ENCODE peak calls at places on chromosomes 7 and 10, in eight cellular contexts. One of them, this sample, is unnamed.
A peak's percentile ranks its signal among the peaks of the same experiment; 100 is the strongest.

GRCh38 chr10:60607409-60607808 is 170.9 kb upstream of the CDK1 start:
- DNase-seq in right lobe of liver: no peak
- DNase-seq in cerebellum: peak; percentile 4
- DNase-seq in SK-MEL-5: no peak
- DNase-seq in WTC11: no peak
- DNase-seq in activated T-helper 1 cell treated with Interleukin-2 at 50 U/mL for 16 hours: no peak
- DNase-seq in stimulated activated CD8-positive, alpha-beta memory T cell treated with anti-CD3 and anti-CD28 coated beads, Interleukin-15, amount 100 ng/mL, for 4 hours: no peak
- DNase-seq in posterior cingulate gyrus: no peak
- DNase-seq in this sample: no peak

GRCh38 chr7:157431173-157431950 is 94.6 kb downstream of the DNAJB6 start:
- DNase-seq in right lobe of liver: no peak
- DNase-seq in cerebellum: no peak
- DNase-seq in SK-MEL-5: no peak
- DNase-seq in WTC11: no peak
- DNase-seq in activated T-helper 1 cell treated with Interleukin-2 at 50 U/mL for 16 hours: no peak
- DNase-seq in stimulated activated CD8-positive, alpha-beta memory T cell treated with anti-CD3 and anti-CD28 coated beads, Interleukin-15, amount 100 ng/mL, for 4 hours: no peak
- DNase-seq in posterior cingulate gyrus: no peak
- DNase-seq in this sample: no peak

GRCh38 chr10:61822781-61823230 is 78.7 kb upstream of the ARID5B start:
- DNase-seq in right lobe of liver: no peak
- DNase-seq in cerebellum: no peak
- DNase-seq in SK-MEL-5: no peak
- DNase-seq in WTC11: no peak
- DNase-seq in activated T-helper 1 cell treated with Interleukin-2 at 50 U/mL for 16 hours: no peak
- DNase-seq in stimulated activated CD8-positive, alpha-beta memory T cell treated with anti-CD3 and anti-CD28 coated beads, Interleukin-15, amount 100 ng/mL, for 4 hours: no peak
- DNase-seq in posterior cingulate gyrus: no peak
- DNase-seq in this sample: no peak

GRCh38 chr7:103691291-103691690 is 245.3 kb upstream of the SLC26A5 start:
- DNase-seq in right lobe of liver: no peak
- DNase-seq in cerebellum: no peak
- DNase-seq in SK-MEL-5: no peak
- DNase-seq in WTC11: no peak
- DNase-seq in activated T-helper 1 cell treated with Interleukin-2 at 50 U/mL for 16 hours: no peak
- DNase-seq in stimulated activated CD8-positive, alpha-beta memory T cell treated with anti-CD3 and anti-CD28 coated beads, Interleukin-15, amount 100 ng/mL, for 4 hours: no peak
- DNase-seq in posterior cingulate gyrus: no peak
- DNase-seq in this sample: no peak

GRCh38 chr7:100220833-100221718 is 1.3 kb downstream of the PVRIG start:
- DNase-seq in right lobe of liver: no peak
- DNase-seq in cerebellum: no peak
- DNase-seq in SK-MEL-5: no peak
- DNase-seq in WTC11: no peak
- DNase-seq in activated T-helper 1 cell treated with Interleukin-2 at 50 U/mL for 16 hours: peak; percentile 70
- DNase-seq in stimulated activated CD8-positive, alpha-beta memory T cell treated with anti-CD3 and anti-CD28 coated beads, Interleukin-15, amount 100 ng/mL, for 4 hours: peak; percentile 50
- DNase-seq in posterior cingulate gyrus: no peak
- DNase-seq in this sample: no peak

GRCh38 chr10:100022403-100022802 is 12.7 kb upstream of the DNMBP start:
- DNase-seq in right lobe of liver: no peak
- DNase-seq in cerebellum: no peak
- DNase-seq in SK-MEL-5: no peak
- DNase-seq in WTC11: no peak
- DNase-seq in activated T-helper 1 cell treated with Interleukin-2 at 50 U/mL for 16 hours: no peak
- DNase-seq in stimulated activated CD8-positive, alpha-beta memory T cell treated with anti-CD3 and anti-CD28 coated beads, Interleukin-15, amount 100 ng/mL, for 4 hours: no peak
- DNase-seq in posterior cingulate gyrus: no peak
- DNase-seq in this sample: no peak

GRCh38 chr7:26648429-26649015 is 215.9 kb downstream of the SKAP2 start:
- DNase-seq in right lobe of liver: no peak
- DNase-seq in cerebellum: no peak
- DNase-seq in SK-MEL-5: no peak
- DNase-seq in WTC11: no peak
- DNase-seq in activated T-helper 1 cell treated with Interleukin-2 at 50 U/mL for 16 hours: no peak
- DNase-seq in stimulated activated CD8-positive, alpha-beta memory T cell treated with anti-CD3 and anti-CD28 coated beads, Interleukin-15, amount 100 ng/mL, for 4 hours: no peak
- DNase-seq in posterior cingulate gyrus: no peak
- DNase-seq in this sample: no peak

GRCh38 chr7:76514926-76515325 is 4.6 kb downstream of the UPK3B start:
- DNase-seq in right lobe of liver: no peak
- DNase-seq in cerebellum: no peak
- DNase-seq in SK-MEL-5: no peak
- DNase-seq in WTC11: no peak
- DNase-seq in activated T-helper 1 cell treated with Interleukin-2 at 50 U/mL for 16 hours: no peak
- DNase-seq in stimulated activated CD8-positive, alpha-beta memory T cell treated with anti-CD3 and anti-CD28 coated beads, Interleukin-15, amount 100 ng/mL, for 4 hours: no peak
- DNase-seq in posterior cingulate gyrus: no peak
- DNase-seq in this sample: no peak

GRCh38 chr7:55194522-55194921 is 170.6 kb upstream of the LANCL2 start:
- DNase-seq in right lobe of liver: no peak
- DNase-seq in cerebellum: peak; percentile 50
- DNase-seq in SK-MEL-5: no peak
- DNase-seq in WTC11: no peak
- DNase-seq in activated T-helper 1 cell treated with Interleukin-2 at 50 U/mL for 16 hours: no peak
- DNase-seq in stimulated activated CD8-positive, alpha-beta memory T cell treated with anti-CD3 and anti-CD28 coated beads, Interleukin-15, amount 100 ng/mL, for 4 hours: no peak
- DNase-seq in posterior cingulate gyrus: no peak
- DNase-seq in this sample: no peak

GRCh38 chr10:119663866-119664698 is 12.9 kb downstream of the BAG3 start:
- DNase-seq in right lobe of liver: no peak
- DNase-seq in cerebellum: no peak
- DNase-seq in SK-MEL-5: no peak
- DNase-seq in WTC11: no peak
- DNase-seq in activated T-helper 1 cell treated with Interleukin-2 at 50 U/mL for 16 hours: peak; percentile 32
- DNase-seq in stimulated activated CD8-positive, alpha-beta memory T cell treated with anti-CD3 and anti-CD28 coated beads, Interleukin-15, amount 100 ng/mL, for 4 hours: no peak
- DNase-seq in posterior cingulate gyrus: no peak
- DNase-seq in this sample: no peak

GRCh38 chr10:129057856-129058663 is 409.0 kb upstream of the MGMT start:
- DNase-seq in right lobe of liver: no peak
- DNase-seq in cerebellum: no peak
- DNase-seq in SK-MEL-5: no peak
- DNase-seq in WTC11: no peak
- DNase-seq in activated T-helper 1 cell treated with Interleukin-2 at 50 U/mL for 16 hours: no peak
- DNase-seq in stimulated activated CD8-positive, alpha-beta memory T cell treated with anti-CD3 and anti-CD28 coated beads, Interleukin-15, amount 100 ng/mL, for 4 hours: no peak
- DNase-seq in posterior cingulate gyrus: no peak
- DNase-seq in this sample: no peak

GRCh38 chr10:61643316-61643751 is 19.4 kb upstream of the CABCOCO1 start:
- DNase-seq in right lobe of liver: no peak
- DNase-seq in cerebellum: no peak
- DNase-seq in SK-MEL-5: no peak
- DNase-seq in WTC11: no peak
- DNase-seq in activated T-helper 1 cell treated with Interleukin-2 at 50 U/mL for 16 hours: no peak
- DNase-seq in stimulated activated CD8-positive, alpha-beta memory T cell treated with anti-CD3 and anti-CD28 coated beads, Interleukin-15, amount 100 ng/mL, for 4 hours: no peak
- DNase-seq in posterior cingulate gyrus: no peak
- DNase-seq in this sample: no peak

GRCh38 chr10:71784679-71785272 is 11.5 kb upstream of the VSIR start:
- DNase-seq in right lobe of liver: no peak
- DNase-seq in cerebellum: no peak
- DNase-seq in SK-MEL-5: no peak
- DNase-seq in WTC11: no peak
- DNase-seq in activated T-helper 1 cell treated with Interleukin-2 at 50 U/mL for 16 hours: no peak
- DNase-seq in stimulated activated CD8-positive, alpha-beta memory T cell treated with anti-CD3 and anti-CD28 coated beads, Interleukin-15, amount 100 ng/mL, for 4 hours: no peak
- DNase-seq in posterior cingulate gyrus: no peak
- DNase-seq in this sample: no peak

GRCh38 chr10:102342958-102343357 is 52.5 kb upstream of the NFKB2 start:
- DNase-seq in right lobe of liver: no peak
- DNase-seq in cerebellum: no peak
- DNase-seq in SK-MEL-5: no peak
- DNase-seq in WTC11: no peak
- DNase-seq in activated T-helper 1 cell treated with Interleukin-2 at 50 U/mL for 16 hours: no peak
- DNase-seq in stimulated activated CD8-positive, alpha-beta memory T cell treated with anti-CD3 and anti-CD28 coated beads, Interleukin-15, amount 100 ng/mL, for 4 hours: no peak
- DNase-seq in posterior cingulate gyrus: no peak
- DNase-seq in this sample: no peak

GRCh38 chr10:42872865-42873435 is 90.4 kb downstream of the BMS1 start:
- DNase-seq in right lobe of liver: no peak
- DNase-seq in cerebellum: no peak
- DNase-seq in SK-MEL-5: no peak
- DNase-seq in WTC11: no peak
- DNase-seq in activated T-helper 1 cell treated with Interleukin-2 at 50 U/mL for 16 hours: no peak
- DNase-seq in stimulated activated CD8-positive, alpha-beta memory T cell treated with anti-CD3 and anti-CD28 coated beads, Interleukin-15, amount 100 ng/mL, for 4 hours: no peak
- DNase-seq in posterior cingulate gyrus: no peak
- DNase-seq in this sample: no peak

This sample was measured in pons.